ENCODE peak calls at places on chromosomes 12 and 14, in five cellular contexts. P, F, X, C and B are unnamed samples.

GRCh38 chr12:70549340-70550179 is 87.7 kb downstream of the PTPRB start:
- DNase-seq in P (no peak), F (no peak), X (no peak), C (no peak), B (peak)

GRCh38 chr12:78209851-78210493 is 379.3 kb downstream of the NAV3 start:
- DNase-seq in P (no peak), F (no peak), X (no peak), C (no peak), B (no peak)

GRCh38 chr14:26938054-26938453 is 340.2 kb upstream of the NOVA1 start:
- DNase-seq in P (no peak), F (no peak), X (no peak), C (no peak), B (no peak)

GRCh38 chr12:26566670-26567069 is 266.3 kb downstream of the ITPR2 start:
- DNase-seq in P (no peak), F (peak), X (no peak), C (no peak), B (no peak)

GRCh38 chr12:6373022-6373787 is 2.2 kb downstream of the SCNN1A start:
- DNase-seq in P (no peak), F (no peak), X (no peak), C (no peak), B (no peak)

GRCh38 chr12:82625523-82625922 is 61.2 kb upstream of the TMTC2 start:
- DNase-seq in P (no peak), F (no peak), X (no peak), C (no peak), B (no peak)

GRCh38 chr12:94099191-94099983 is 49.0 kb upstream of the PLXNC1 start:
- DNase-seq in P (no peak), F (peak), X (no peak), C (no peak), B (peak)

GRCh38 chr12:41045509-41045908 is 142.6 kb upstream of the PDZRN4 start:
- DNase-seq in P (no peak), F (no peak), X (no peak), C (no peak), B (no peak)

GRCh38 chr12:109710747-109711595 is 2.7 kb upstream of the FAM222A start:
- DNase-seq in P (no peak), F (no peak), X (no peak), C (no peak), B (no peak)